ENCODE peak calls at places on chromosomes 3 and 15, in ten cellular contexts. C, R, J, Y, A, L, P, D, T and V are unnamed samples.

GRCh38 chr15:77519540-77519939 is 98.9 kb downstream of the HMG20A start:
- DNase-seq in Y (no peak), D (no peak), P (no peak), R (no peak), A (no peak), C (no peak), L (no peak), T (no peak), J (no peak), V (no peak)

GRCh38 chr3:78569820-78570219 is 1198.0 kb downstream of the ROBO1 start:
- DNase-seq in Y (no peak), C (no peak), J (no peak), P (no peak), A (no peak), L (no peak), T (no peak), D (no peak), R (no peak), V (no peak)

GRCh38 chr3:66885326-66886000 is 112.6 kb upstream of the KBTBD8 start:
- DNase-seq in L (no peak), T (no peak), A (peak; percentile 60), J (no peak), C (no peak), D (no peak), R (no peak), P (no peak), Y (no peak), V (no peak)

GRCh38 chr3:47961815-47962606 is 54.2 kb downstream of the MAP4 start:
- DNase-seq in J (no peak), L (no peak), T (peak; percentile 59), D (no peak), C (no peak), A (peak; percentile 56), R (no peak), Y (no peak), P (no peak), V (no peak)

GRCh38 chr3:10459954-10460754 is 45.2 kb downstream of the ATP2B2 start:
- DNase-seq in L (no peak), P (no peak), T (peak; percentile 70), Y (no peak), R (no peak), C (no peak), J (peak; percentile 74), A (peak; percentile 63), D (peak; percentile 47), V (peak; percentile 68)

GRCh38 chr15:35161694-35162093 is 76.6 kb upstream of the NANOGP8 start:
- DNase-seq in C (no peak), R (no peak), Y (no peak), J (no peak), P (no peak), A (no peak), T (no peak), D (no peak), L (no peak), V (no peak)

GRCh38 chr15:80526556-80527340 is 122.6 kb downstream of the ARNT2 start:
- DNase-seq in Y (no peak), C (no peak), P (no peak), T (no peak), L (peak; percentile 81), R (no peak), A (no peak), D (no peak), J (no peak), V (no peak)

GRCh38 chr3:181484026-181484425 is 227.7 kb upstream of the SOX2 start:
- DNase-seq in A (no peak), Y (no peak), J (no peak), R (no peak), T (no peak), C (no peak), L (no peak), D (no peak), P (no peak), V (no peak)

GRCh38 chr3:135622657-135623056 is 342.9 kb upstream of the PPP2R3A start:
- DNase-seq in L (no peak), J (no peak), Y (no peak), R (no peak), P (no peak), A (no peak), C (no peak), T (no peak), D (no peak), V (no peak)

GRCh38 chr15:92715753-92716152 is 60.2 kb upstream of the FAM174B start:
- DNase-seq in D (no peak), A (no peak), T (no peak), Y (no peak), P (no peak), R (no peak), C (no peak), J (no peak), L (no peak), V (no peak)

GRCh38 chr3:197424674-197425484 is 126.5 kb upstream of the DLG1 start:
- DNase-seq in Y (no peak), L (no peak), D (no peak), R (no peak), A (no peak), J (no peak), C (no peak), P (peak; percentile 51), T (no peak), V (no peak)

GRCh38 chr3:65436580-65436979 is 602.1 kb downstream of the MAGI1 start:
- DNase-seq in L (no peak), C (no peak), T (no peak), D (no peak), A (peak; percentile 4), R (no peak), J (peak; percentile 36), Y (no peak), P (no peak), V (no peak)

GRCh38 chr3:4680227-4680691 is 187.1 kb downstream of the ITPR1 start:
- DNase-seq in L (no peak), D (no peak), P (no peak), Y (no peak), C (no peak), T (no peak), A (no peak), J (no peak), R (no peak), V (no peak)

GRCh38 chr3:148861277-148861869 is 3.7 kb upstream of the CPA3 start:
- DNase-seq in D (no peak), T (no peak), Y (no peak), P (no peak), R (no peak), J (peak; percentile 70), C (no peak), L (no peak), A (no peak), V (peak; percentile 37)

GRCh38 chr15:36506733-36507356 is 72.6 kb upstream of the CDIN1 start:
- DNase-seq in R (no peak), C (no peak), J (peak; percentile 50), P (no peak), D (no peak), T (no peak), L (no peak), Y (no peak), A (peak; percentile 0), V (no peak)

GRCh38 chr15:75001310-75001709 is 5.9 kb downstream of the SCAMP5 start:
- DNase-seq in L (no peak), Y (no peak), A (no peak), C (no peak), J (no peak), D (no peak), T (no peak), P (peak; percentile 27), R (no peak), V (no peak)

GRCh38 chr3:69142090-69142489 is 19.7 kb upstream of the LMOD3 start:
- DNase-seq in R (no peak), L (no peak), T (no peak), A (no peak), Y (no peak), C (no peak), P (no peak), J (no peak), D (no peak), V (no peak)

GRCh38 chr3:123622766-123623165 is 37.9 kb upstream of the HACD2 start:
- DNase-seq in P (no peak), D (no peak), R (no peak), L (no peak), A (no peak), T (no peak), Y (no peak), J (no peak), C (no peak), V (no peak)

GRCh38 chr15:64854526-64854925 is 12.8 kb downstream of the PLEKHO2 start:
- DNase-seq in J (no peak), L (no peak), T (no peak), C (no peak), R (no peak), D (no peak), Y (no peak), A (no peak), P (no peak), V (no peak)

GRCh38 chr3:15299036-15299435 is 33.4 kb downstream of the SH3BP5 start:
- DNase-seq in T (no peak), L (no peak), R (no peak), A (no peak), D (no peak), Y (peak; percentile 6), P (no peak), C (no peak), J (no peak), V (no peak)

GRCh38 chr15:100559330-100559729 is 30.6 kb upstream of the CERS3 start:
- DNase-seq in C (no peak), T (no peak), P (no peak), R (no peak), Y (no peak), A (no peak), L (peak; percentile 61), J (no peak), D (no peak), V (no peak)

GRCh38 chr15:40328176-40328575 is 4.7 kb downstream of the INAFM2 start:
- DNase-seq in C (no peak), A (no peak), P (no peak), J (no peak), D (no peak), R (no peak), T (no peak), L (no peak), Y (no peak), V (no peak)

GRCh38 chr15:65862682-65863081 is 6.6 kb upstream of the RAB11A start:
- DNase-seq in D (peak; percentile 30), C (no peak), R (no peak), J (peak; percentile 70), A (peak; percentile 49), Y (peak; percentile 79), T (peak; percentile 71), P (no peak), L (no peak), V (peak; percentile 67)

GRCh38 chr15:78763111-78763795 is 48.0 kb downstream of the ADAMTS7 start:
- DNase-seq in Y (no peak), R (no peak), L (no peak), T (no peak), J (no peak), D (no peak), C (no peak), P (no peak), A (no peak), V (no peak)

GRCh38 chr15:66563126-66563525 is 2.7 kb downstream of the LCTL start:
- DNase-seq in T (no peak), A (no peak), L (no peak), P (no peak), C (no peak), R (no peak), J (no peak), Y (no peak), D (no peak), V (no peak)

GRCh38 chr3:54853573-54854404 is 74.1 kb downstream of the LRTM1 start:
- DNase-seq in A (peak; percentile 71), D (peak; percentile 25), C (peak; percentile 61), T (peak; percentile 46), R (no peak), L (no peak), P (peak; percentile 92), J (peak; percentile 64), Y (no peak), V (peak; percentile 77)

GRCh38 chr15:69234676-69235075 is 64.0 kb upstream of the PAQR5 start:
- DNase-seq in T (no peak), R (no peak), J (no peak), C (no peak), D (no peak), Y (no peak), P (no peak), A (no peak), L (no peak), V (no peak)

GRCh38 chr3:126485131-126485530 is 9.4 kb upstream of the ZXDC start:
- DNase-seq in J (no peak), C (no peak), T (no peak), L (no peak), R (no peak), P (peak; percentile 54), Y (no peak), D (no peak), A (no peak), V (no peak)